ENCODE peak calls at places on chromosomes 2 and 18, in seven cellular contexts. One of them, this sample, is unnamed.

GRCh38 chr2:12979066-12979465 is 262.3 kb downstream of the TRIB2 start:
- DNase-seq in HepG2: no peak
- DNase-seq in H1: no peak
- DNase-seq in SK-N-SH: no peak
- DNase-seq in NT2/D1: no peak
- DNase-seq in K562: no peak
- DNase-seq in GM12878: no peak
- DNase-seq in this sample: no peak

GRCh38 chr18:44770641-44771040 is 90.0 kb downstream of the SETBP1 start:
- DNase-seq in GM12878: no peak
- DNase-seq in H1: no peak
- DNase-seq in HepG2: no peak
- DNase-seq in K562: no peak
- DNase-seq in NT2/D1: no peak
- DNase-seq in SK-N-SH: no peak
- DNase-seq in this sample: no peak

GRCh38 chr18:24446953-24447537 is 13.4 kb upstream of the HRH4 start:
- DNase-seq in GM12878: no peak
- DNase-seq in K562: no peak
- DNase-seq in H1: no peak
- DNase-seq in HepG2: no peak
- DNase-seq in NT2/D1: no peak
- DNase-seq in SK-N-SH: no peak
- DNase-seq in this sample: no peak

GRCh38 chr2:160721089-160722040 is 227.8 kb upstream of the RBMS1 start:
- DNase-seq in K562: no peak
- DNase-seq in GM12878: no peak
- DNase-seq in H1: no peak
- DNase-seq in NT2/D1: no peak
- DNase-seq in SK-N-SH: no peak
- DNase-seq in HepG2: no peak
- DNase-seq in this sample: no peak

GRCh38 chr2:10009811-10010781 is 33.3 kb upstream of the KLF11 start:
- DNase-seq in K562: no peak
- DNase-seq in HepG2: no peak
- DNase-seq in SK-N-SH: peak
- DNase-seq in GM12878: no peak
- DNase-seq in H1: no peak
- DNase-seq in NT2/D1: no peak
- DNase-seq in this sample: no peak

GRCh38 chr2:200021449-200022114 is 66.2 kb downstream of the MAIP1 start:
- DNase-seq in H1: no peak
- DNase-seq in K562: no peak
- DNase-seq in HepG2: no peak
- DNase-seq in NT2/D1: no peak
- DNase-seq in GM12878: no peak
- DNase-seq in SK-N-SH: no peak
- DNase-seq in this sample: no peak

GRCh38 chr18:57677289-57678211 is 55.9 kb upstream of the NARS1 start:
- DNase-seq in HepG2: no peak
- DNase-seq in H1: no peak
- DNase-seq in K562: no peak
- DNase-seq in GM12878: no peak
- DNase-seq in SK-N-SH: no peak
- DNase-seq in NT2/D1: no peak
- DNase-seq in this sample: no peak

GRCh38 chr18:49521251-49521650 is 34.2 kb upstream of the C18orf32 start:
- DNase-seq in NT2/D1: no peak
- DNase-seq in HepG2: no peak
- DNase-seq in K562: no peak
- DNase-seq in H1: no peak
- DNase-seq in SK-N-SH: no peak
- DNase-seq in GM12878: no peak
- DNase-seq in this sample: peak

GRCh38 chr2:69223759-69224494 is 163.1 kb downstream of the GFPT1 start:
- DNase-seq in NT2/D1: no peak
- DNase-seq in HepG2: peak
- DNase-seq in H1: no peak
- DNase-seq in SK-N-SH: no peak
- DNase-seq in GM12878: no peak
- DNase-seq in K562: no peak
- DNase-seq in this sample: no peak

GRCh38 chr2:26639685-26640240 is 1.4 kb downstream of the CIB4 start:
- DNase-seq in K562: no peak
- DNase-seq in GM12878: no peak
- DNase-seq in SK-N-SH: no peak
- DNase-seq in H1: no peak
- DNase-seq in HepG2: no peak
- DNase-seq in NT2/D1: no peak
- DNase-seq in this sample: no peak

GRCh38 chr2:196276421-196276820 is 105.0 kb upstream of the STK17B start:
- DNase-seq in K562: no peak
- DNase-seq in HepG2: peak
- DNase-seq in SK-N-SH: no peak
- DNase-seq in NT2/D1: no peak
- DNase-seq in H1: no peak
- DNase-seq in GM12878: no peak
- DNase-seq in this sample: no peak

GRCh38 chr2:236875906-236876505 is 209.7 kb upstream of the COPS8 start:
- DNase-seq in K562: no peak
- DNase-seq in NT2/D1: no peak
- DNase-seq in SK-N-SH: no peak
- DNase-seq in H1: no peak
- DNase-seq in GM12878: no peak
- DNase-seq in HepG2: no peak
- DNase-seq in this sample: no peak

GRCh38 chr2:197894751-197895274 is 90.4 kb downstream of the PLCL1 start:
- DNase-seq in H1: no peak
- DNase-seq in K562: no peak
- DNase-seq in NT2/D1: no peak
- DNase-seq in GM12878: no peak
- DNase-seq in HepG2: no peak
- DNase-seq in SK-N-SH: no peak
- DNase-seq in this sample: no peak

GRCh38 chr18:675307-675706 is 17.9 kb downstream of the TYMS start:
- DNase-seq in NT2/D1: no peak
- DNase-seq in H1: no peak
- DNase-seq in HepG2: no peak
- DNase-seq in K562: no peak
- DNase-seq in SK-N-SH: no peak
- DNase-seq in GM12878: no peak
- DNase-seq in this sample: no peak

GRCh38 chr2:159211447-159212396 is 74.8 kb downstream of the WDSUB1 start:
- DNase-seq in NT2/D1: peak
- DNase-seq in K562: no peak
- DNase-seq in H1: peak
- DNase-seq in HepG2: peak
- DNase-seq in SK-N-SH: no peak
- DNase-seq in GM12878: no peak
- DNase-seq in this sample: no peak

DNA sequence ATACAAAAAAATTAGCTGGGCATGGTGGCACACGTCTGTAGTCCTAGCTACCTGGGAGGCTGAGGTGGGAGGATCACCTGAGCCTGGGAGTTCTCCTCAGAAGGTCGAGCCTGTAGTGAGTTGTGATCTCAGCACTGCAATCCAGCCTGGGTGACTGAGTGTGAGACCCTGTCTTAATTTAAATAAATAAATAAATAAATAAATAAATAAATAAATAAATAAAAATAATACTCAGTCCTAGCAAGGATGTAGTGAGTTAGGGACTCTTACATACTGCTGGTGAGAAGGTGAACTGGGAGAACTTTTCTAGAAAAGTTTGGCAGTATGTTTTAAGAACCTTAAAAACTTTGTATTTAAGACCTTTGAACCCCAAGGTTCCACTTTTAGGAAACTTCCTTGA is 230.0 kb downstream of the CLIP4 start:
- DNase-seq in H1: no peak
- DNase-seq in NT2/D1: no peak
- DNase-seq in HepG2: no peak
- DNase-seq in GM12878: no peak
- DNase-seq in SK-N-SH: no peak
- DNase-seq in K562: no peak
- DNase-seq in this sample: no peak
- TF ChIP-seq YY1 in H1: no peak
- TF ChIP-seq YY1 in NT2/D1: no peak
- TF ChIP-seq YY1 in HepG2: no peak
- TF ChIP-seq YY1 in GM12878: no peak
- TF ChIP-seq YY1 in SK-N-SH: no peak
- TF ChIP-seq YY1 in K562: no peak
- TF ChIP-seq YY1 in this sample: no peak

GRCh38 chr18:52992041-52992440 is 652.0 kb downstream of the DCC start:
- DNase-seq in GM12878: no peak
- DNase-seq in K562: no peak
- DNase-seq in HepG2: peak
- DNase-seq in H1: no peak
- DNase-seq in NT2/D1: peak
- DNase-seq in SK-N-SH: peak
- DNase-seq in this sample: no peak
- TF ChIP-seq YY1 in GM12878: no peak
- TF ChIP-seq YY1 in K562: no peak
- TF ChIP-seq YY1 in HepG2: no peak
- TF ChIP-seq YY1 in H1: no peak
- TF ChIP-seq YY1 in NT2/D1: no peak
- TF ChIP-seq YY1 in SK-N-SH: no peak
- TF ChIP-seq YY1 in this sample: no peak

GRCh38 chr2:179429060-179429471 is 164.4 kb upstream of the SESTD1 start:
- DNase-seq in H1: no peak
- DNase-seq in GM12878: no peak
- DNase-seq in K562: no peak
- DNase-seq in SK-N-SH: peak
- DNase-seq in NT2/D1: no peak
- DNase-seq in HepG2: no peak
- DNase-seq in this sample: no peak
- TF ChIP-seq YY1 in H1: no peak
- TF ChIP-seq YY1 in GM12878: no peak
- TF ChIP-seq YY1 in K562: no peak
- TF ChIP-seq YY1 in SK-N-SH: no peak
- TF ChIP-seq YY1 in NT2/D1: no peak
- TF ChIP-seq YY1 in HepG2: no peak
- TF ChIP-seq YY1 in this sample: no peak

GRCh38 chr2:23522726-23523410 is 137.9 kb downstream of the KLHL29 start:
- DNase-seq in H1: no peak
- DNase-seq in SK-N-SH: no peak
- DNase-seq in K562: no peak
- DNase-seq in HepG2: no peak
- DNase-seq in GM12878: no peak
- DNase-seq in NT2/D1: no peak
- DNase-seq in this sample: no peak

GRCh38 chr2:23525137-23525765 is 140.3 kb downstream of the KLHL29 start:
- DNase-seq in NT2/D1: no peak
- DNase-seq in HepG2: no peak
- DNase-seq in SK-N-SH: no peak
- DNase-seq in GM12878: no peak
- DNase-seq in K562: no peak
- DNase-seq in H1: no peak
- DNase-seq in this sample: no peak

GRCh38 chr2:23524261-23524706 is 139.3 kb downstream of the KLHL29 start:
- DNase-seq in GM12878: no peak
- DNase-seq in H1: no peak
- DNase-seq in K562: no peak
- DNase-seq in NT2/D1: no peak
- DNase-seq in HepG2: no peak
- DNase-seq in SK-N-SH: no peak
- DNase-seq in this sample: peak

GRCh38 chr2:23526114-23526513 is 141.1 kb downstream of the KLHL29 start:
- DNase-seq in HepG2: no peak
- DNase-seq in K562: no peak
- DNase-seq in GM12878: no peak
- DNase-seq in H1: no peak
- DNase-seq in SK-N-SH: no peak
- DNase-seq in NT2/D1: no peak
- DNase-seq in this sample: no peak

DNA sequence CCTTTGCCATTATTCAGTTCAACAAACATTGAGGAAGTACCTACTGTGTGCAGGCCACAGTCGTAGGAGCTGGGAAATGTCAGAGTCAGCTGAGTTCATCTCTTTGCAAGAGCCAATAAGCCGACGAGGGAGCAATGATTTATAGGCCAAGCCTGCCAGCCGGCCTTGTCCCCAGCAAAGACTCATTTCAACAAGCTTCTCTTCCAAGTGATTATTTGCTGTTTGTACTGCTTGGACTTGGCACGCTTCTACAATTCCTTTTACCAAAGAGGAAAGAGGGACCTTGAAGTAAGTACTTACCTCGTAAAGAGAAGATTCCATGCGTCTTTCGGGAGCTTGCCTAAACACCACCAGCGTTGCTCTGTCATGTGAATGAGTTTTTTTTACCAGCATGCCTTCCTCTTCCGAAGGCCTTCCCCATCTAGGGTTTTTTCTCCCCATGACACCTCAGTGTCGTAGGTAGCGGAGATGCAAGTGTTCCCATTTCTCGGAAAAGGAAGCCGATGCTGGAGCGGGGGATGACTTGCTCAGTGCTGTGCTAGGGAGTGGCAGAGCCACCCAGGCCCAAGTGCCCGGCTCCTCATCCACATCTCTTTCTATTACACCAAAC is 138.8 kb downstream of the KLHL29 start:
- DNase-seq in GM12878: no peak
- DNase-seq in H1: no peak
- DNase-seq in NT2/D1: no peak
- DNase-seq in HepG2: no peak
- DNase-seq in K562: no peak
- DNase-seq in SK-N-SH: no peak
- DNase-seq in this sample: no peak
- TF ChIP-seq YY1 in GM12878: no peak
- TF ChIP-seq YY1 in H1: no peak
- TF ChIP-seq YY1 in NT2/D1: no peak
- TF ChIP-seq YY1 in HepG2: no peak
- TF ChIP-seq YY1 in K562: no peak
- TF ChIP-seq YY1 in SK-N-SH: no peak
- TF ChIP-seq YY1 in this sample: no peak

GRCh38 chr2:221264318-221264717 is 307.8 kb downstream of the EPHA4 start:
- DNase-seq in SK-N-SH: no peak
- DNase-seq in H1: no peak
- DNase-seq in NT2/D1: no peak
- DNase-seq in HepG2: no peak
- DNase-seq in GM12878: no peak
- DNase-seq in K562: no peak
- DNase-seq in this sample: no peak
- TF ChIP-seq YY1 in SK-N-SH: no peak
- TF ChIP-seq YY1 in H1: no peak
- TF ChIP-seq YY1 in NT2/D1: no peak
- TF ChIP-seq YY1 in HepG2: no peak
- TF ChIP-seq YY1 in GM12878: no peak
- TF ChIP-seq YY1 in K562: no peak
- TF ChIP-seq YY1 in this sample: no peak

This sample was measured in HCT116.